ENCODE peak calls at places on chromosomes 13 and 19, in nine cellular contexts. B, M, E, C, J, Y, R, U and X are unnamed samples.

GRCh38 chr13:45219938-45220375 is 19.1 kb upstream of the KCTD4 start:
- DNase-seq in E (no peak), U (peak), B (no peak), R (peak), M (peak), Y (peak), J (peak), C (no peak), X (no peak)

GRCh38 chr19:33861950-33862349 is 65.3 kb downstream of the KCTD15 start:
- DNase-seq in E (no peak), Y (no peak), M (no peak), R (no peak), B (no peak), C (no peak), J (no peak), U (no peak), X (no peak)

GRCh38 chr13:105518086-105518485 is 1017.4 kb downstream of the EFNB2 start:
- DNase-seq in C (no peak), Y (no peak), U (no peak), B (no peak), M (no peak), E (no peak), R (no peak), J (no peak), X (no peak)

GRCh38 chr19:42436006-42436405 is 6.7 kb downstream of the CXCL17 start:
- DNase-seq in E (no peak), J (no peak), Y (no peak), U (no peak), R (no peak), B (no peak), M (no peak), C (no peak), X (no peak)

GRCh38 chr19:37304190-37304883 is 66.6 kb upstream of the ZNF527 start:
- DNase-seq in E (no peak), J (no peak), Y (no peak), B (peak), C (peak), U (no peak), M (no peak), R (no peak), X (peak)

GRCh38 chr19:6593651-6594416 is 2.9 kb upstream of the CD70 start:
- DNase-seq in M (no peak), E (no peak), B (no peak), C (no peak), J (no peak), U (no peak), R (no peak), Y (no peak), X (no peak)

GRCh38 chr13:20168396-20168795 is 7.5 kb upstream of the GJA3 start:
- DNase-seq in M (no peak), C (no peak), J (no peak), B (no peak), R (peak), E (no peak), Y (no peak), U (no peak), X (no peak)

GRCh38 chr19:38736413-38737280 is 7.6 kb downstream of the CAPN12 start:
- DNase-seq in C (peak), J (peak), U (peak), R (peak), M (no peak), E (no peak), B (peak), Y (no peak), X (no peak)

GRCh38 chr19:3135961-3136683 is at the start of gene GNA15:
- DNase-seq in E (no peak), R (no peak), U (peak), C (no peak), M (no peak), Y (peak), B (no peak), J (no peak), X (no peak)

GRCh38 chr13:27962982-27963381 is 6.1 kb downstream of the CDX2 start:
- DNase-seq in U (no peak), Y (no peak), C (no peak), M (no peak), E (no peak), J (no peak), R (no peak), B (no peak), X (no peak)

GRCh38 chr19:43425567-43426392 is 11.1 kb downstream of the TEX101 start:
- DNase-seq in C (no peak), J (peak), M (no peak), B (no peak), U (peak), R (peak), E (no peak), Y (peak), X (no peak)

GRCh38 chr13:30702006-30702405 is 33.3 kb upstream of the ALOX5AP start:
- DNase-seq in B (no peak), U (no peak), E (no peak), Y (no peak), R (no peak), C (no peak), J (no peak), M (no peak), X (no peak)

GRCh38 chr13:41981961-41982723 is 21.2 kb upstream of the VWA8 start:
- DNase-seq in E (no peak), R (no peak), C (no peak), U (no peak), J (no peak), Y (no peak), M (no peak), B (no peak), X (no peak)